ENCODE peak calls at places on chromosomes 3 and 15, in seven cellular contexts. V is endodermal cell; I is uterus; M is CD4-positive, alpha-beta T cell; E is prostate gland; A is psoas muscle; X is adrenal gland. U is an unnamed sample.
A peak's percentile ranks its signal among the peaks of the same experiment; 100 is the strongest.

GRCh38 chr3:32238027-32238815 is at the start of gene CMTM8:
- DNase-seq in V (peak; percentile 90), I (peak; percentile 30), M (peak; percentile 44), E (peak; percentile 60), A (peak; percentile 66), X (peak; percentile 56), U (peak; percentile 55)

GRCh38 chr3:69775751-69776150 is 36.5 kb downstream of the MITF start:
- DNase-seq in V (no peak), I (no peak), M (no peak), E (no peak), A (no peak), X (no peak), U (no peak)

GRCh38 chr3:113271189-113271588 is 59.8 kb downstream of the BOC start:
- DNase-seq in V (no peak), I (peak; percentile 27), M (no peak), E (no peak), A (no peak), X (no peak), U (no peak)

GRCh38 chr15:101499863-101500713 is 10.6 kb upstream of the PCSK6 start:
- DNase-seq in V (no peak), I (no peak), M (no peak), E (peak; percentile 82), A (peak; percentile 96), X (peak; percentile 95), U (peak; percentile 77)

GRCh38 chr15:35690698-35691116 is 144.7 kb upstream of the DPH6 start:
- DNase-seq in V (no peak), I (peak; percentile 71), M (no peak), E (no peak), A (no peak), X (no peak), U (no peak)

GRCh38 chr3:127672429-127673190 is at the start of gene ABTB1:
- DNase-seq in V (peak; percentile 94), I (peak; percentile 82), M (peak; percentile 75), E (peak; percentile 82), A (peak; percentile 94), X (peak; percentile 82), U (peak; percentile 89)

GRCh38 chr3:110743202-110743601 is 328.4 kb upstream of the NECTIN3 start:
- DNase-seq in V (no peak), I (no peak), M (no peak), E (no peak), A (no peak), X (no peak), U (no peak)

GRCh38 chr3:127669541-127670228 is 3.1 kb upstream of the ABTB1 start:
- DNase-seq in V (no peak), I (no peak), M (no peak), E (no peak), A (no peak), X (no peak), U (no peak)

GRCh38 chr3:2535206-2535605 is 436.5 kb downstream of the CNTN4 start:
- DNase-seq in V (no peak), I (no peak), M (no peak), E (no peak), A (no peak), X (no peak), U (no peak)

GRCh38 chr15:44780608-44781007 is 44.3 kb downstream of the TRIM69 start:
- DNase-seq in V (no peak), I (no peak), M (no peak), E (no peak), A (no peak), X (no peak), U (no peak)

GRCh38 chr15:20345401-20345958 is 196.1 kb downstream of the GOLGA6L6 start:
- DNase-seq in V (no peak), I (no peak), M (no peak), E (no peak), A (peak; percentile 52), X (no peak), U (no peak)

GRCh38 chr15:20348291-20348899 is 193.2 kb downstream of the GOLGA6L6 start:
- DNase-seq in V (no peak), I (no peak), M (no peak), E (no peak), A (no peak), X (no peak), U (no peak)

GRCh38 chr15:20344601-20345400 is 196.8 kb downstream of the GOLGA6L6 start:
- DNase-seq in V (no peak), I (no peak), M (no peak), E (no peak), A (peak; percentile 48), X (no peak), U (no peak)

GRCh38 chr15:20348900-20349773 is 192.5 kb downstream of the GOLGA6L6 start:
- DNase-seq in V (peak; percentile 48), I (peak; percentile 11), M (no peak), E (no peak), A (peak; percentile 59), X (no peak), U (no peak)

DNA sequence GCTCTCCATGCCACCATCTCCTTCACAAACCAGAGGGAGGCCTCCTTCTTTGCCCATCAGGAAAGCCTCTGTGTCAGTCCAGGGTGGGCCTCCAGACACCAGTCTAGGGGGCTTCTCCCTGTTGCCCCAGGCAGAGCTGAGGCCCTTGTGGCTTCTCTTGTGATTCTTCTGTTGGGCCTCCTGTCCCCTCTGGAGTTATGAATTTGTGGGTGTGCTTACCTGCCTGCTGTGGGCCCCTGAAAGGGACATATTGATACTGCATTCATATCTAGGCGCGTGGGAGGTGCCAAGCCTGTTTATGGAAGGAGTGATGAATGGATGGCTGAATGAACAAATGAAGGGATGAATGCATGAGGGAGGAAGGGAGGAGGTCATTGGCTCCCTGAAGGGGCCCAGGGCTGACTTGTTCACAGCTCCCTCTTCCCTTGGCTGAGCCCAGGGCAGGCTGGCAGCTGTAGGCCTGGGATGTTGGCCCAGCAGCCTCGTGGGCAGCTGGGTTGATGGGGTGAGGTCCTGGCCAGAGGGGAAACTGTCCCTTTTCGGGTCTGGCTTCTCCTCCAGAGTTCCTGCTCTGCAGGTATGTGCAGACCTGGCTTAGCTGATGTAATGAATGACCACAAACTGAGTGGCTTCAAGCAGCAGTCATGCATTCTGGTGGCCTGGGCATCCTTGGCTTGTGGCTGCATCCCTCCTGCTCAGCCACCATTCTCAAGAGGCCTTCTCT is 195.4 kb downstream of the GOLGA6L6 start:
- DNase-seq in V (no peak), I (no peak), M (no peak), E (no peak), A (peak; percentile 53), X (no peak), U (no peak)
- H3K9me3 ChIP-seq in V (peaks cover 83% of the 10 kb centered on the region), I (no peaks in the 10 kb centered on the region), M (no peaks in the 10 kb centered on the region), E (no peaks in the 10 kb centered on the region), A (no peaks in the 10 kb centered on the region), X (no peaks in the 10 kb centered on the region), U (peaks cover 35% of the 10 kb centered on the region)

GRCh38 chr3:143627336-143627735 is 220.9 kb downstream of the SLC9A9 start:
- DNase-seq in V (no peak), I (no peak), M (no peak), E (no peak), A (no peak), X (no peak), U (no peak)

GRCh38 chr3:143629726-143630125 is 218.5 kb downstream of the SLC9A9 start:
- DNase-seq in V (no peak), I (no peak), M (no peak), E (no peak), A (no peak), X (no peak), U (no peak)

GRCh38 chr3:143633816-143634215 is 214.5 kb downstream of the SLC9A9 start:
- DNase-seq in V (no peak), I (no peak), M (no peak), E (no peak), A (no peak), X (no peak), U (no peak)

GRCh38 chr3:143634427-143634826 is 213.8 kb downstream of the SLC9A9 start:
- DNase-seq in V (no peak), I (no peak), M (no peak), E (no peak), A (no peak), X (no peak), U (no peak)

GRCh38 chr3:143628971-143629370 is 219.3 kb downstream of the SLC9A9 start:
- DNase-seq in V (no peak), I (no peak), M (no peak), E (no peak), A (no peak), X (no peak), U (no peak)
- H3K9me3 ChIP-seq in V (no peaks in the 10 kb centered on the region), I (no peaks in the 10 kb centered on the region), M (no peaks in the 10 kb centered on the region), E (no peaks in the 10 kb centered on the region), A (no peaks in the 10 kb centered on the region), X (no peaks in the 10 kb centered on the region), U (peaks cover 3% of the 10 kb centered on the region)

DNA sequence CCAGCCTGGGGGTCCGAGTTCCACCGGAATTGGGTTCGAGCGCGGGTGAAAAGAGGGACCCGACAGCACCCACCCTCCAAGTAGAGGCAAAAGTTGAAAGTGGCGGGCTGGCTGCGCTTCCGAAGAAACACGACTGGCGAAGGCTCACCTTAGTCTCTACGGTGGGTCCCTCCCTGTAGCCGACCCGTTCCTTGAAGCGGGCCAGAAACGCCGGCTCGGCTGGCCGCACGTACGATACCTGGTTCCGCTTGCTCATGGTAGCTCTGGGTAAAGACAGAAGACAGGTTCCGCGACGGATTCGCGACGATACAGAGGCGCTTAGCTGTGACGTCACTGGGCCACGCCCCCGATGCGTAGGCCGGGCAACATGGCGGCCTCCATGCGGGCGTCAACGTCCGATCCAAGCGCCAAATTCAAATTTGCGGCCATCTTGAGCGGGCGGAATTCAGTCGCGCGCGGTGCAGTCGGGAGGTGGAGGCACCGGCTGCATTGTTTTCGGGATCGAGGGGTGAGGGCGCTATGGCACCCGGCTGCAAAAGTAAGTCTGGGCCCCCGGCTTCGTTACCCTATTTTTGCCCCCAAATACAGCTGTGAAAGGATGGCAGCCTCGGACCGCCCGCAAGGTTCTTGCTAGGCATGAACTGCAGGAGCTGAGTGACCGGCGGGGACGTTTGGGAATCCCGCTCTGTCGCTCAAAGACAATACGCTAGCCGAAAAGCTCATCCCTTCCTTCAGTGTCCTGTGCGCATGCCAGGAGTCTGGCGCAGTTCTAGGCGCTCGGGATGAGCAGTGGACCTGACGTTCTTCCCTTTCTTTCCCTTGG is at the start of the genes KIAA1143 and KIF15:
- DNase-seq in V (peak; percentile 98), I (peak; percentile 95), M (peak; percentile 98), E (peak; percentile 94), A (peak; percentile 98), X (peak; percentile 97), U (peak; percentile 97)
- H3K9me3 ChIP-seq in V (peaks cover 51% of the 10 kb centered on the region), I (no peaks in the 10 kb centered on the region), M (peaks cover 7% of the 10 kb centered on the region), E (no peaks in the 10 kb centered on the region), A (peaks cover 9% of the 10 kb centered on the region), X (peaks cover 5% of the 10 kb centered on the region), U (peaks cover 12% of the 10 kb centered on the region)

GRCh38 chr15:33380406-33380805 is 69.6 kb downstream of the RYR3 start:
- DNase-seq in V (no peak), I (no peak), M (no peak), E (no peak), A (peak; percentile 70), X (no peak), U (no peak)

GRCh38 chr15:33377239-33377638 is 66.5 kb downstream of the RYR3 start:
- DNase-seq in V (no peak), I (no peak), M (no peak), E (no peak), A (no peak), X (no peak), U (no peak)

GRCh38 chr15:33384307-33384706 is 73.5 kb downstream of the RYR3 start:
- DNase-seq in V (no peak), I (no peak), M (no peak), E (no peak), A (no peak), X (no peak), U (no peak)

GRCh38 chr15:33382491-33382890 is 71.7 kb downstream of the RYR3 start:
- DNase-seq in V (no peak), I (no peak), M (no peak), E (no peak), A (no peak), X (no peak), U (no peak)
- H3K9me3 ChIP-seq in V (no peaks in the 10 kb centered on the region), I (no peaks in the 10 kb centered on the region), M (no peaks in the 10 kb centered on the region), E (no peaks in the 10 kb centered on the region), A (no peaks in the 10 kb centered on the region), X (no peaks in the 10 kb centered on the region), U (no peaks in the 10 kb centered on the region)